ENCODE peak calls at places on chromosomes 11 and 22, in ten cellular contexts. One of them, this sample, is unnamed.

GRCh38 chr22:17831527-17832251 is 57.4 kb upstream of the BID start:
- DNase-seq in breast epithelium: no peak
- DNase-seq in HL-60: no peak
- DNase-seq in ovary: peak; percentile 55
- DNase-seq in GM06990: no peak
- DNase-seq in AG10803: peak; percentile 45
- DNase-seq in epithelial cell of proximal tubule: no peak
- DNase-seq in fibroblast of lung: no peak
- DNase-seq in uterus: peak; percentile 76
- DNase-seq in left ventricle myocardium inferior: no peak
- DNase-seq in this sample: no peak

GRCh38 chr11:36376888-36377758 is 81.0 kb downstream of the PRR5L start:
- DNase-seq in breast epithelium: no peak
- DNase-seq in HL-60: peak; percentile 37
- DNase-seq in ovary: peak; percentile 34
- DNase-seq in GM06990: peak; percentile 73
- DNase-seq in AG10803: peak; percentile 45
- DNase-seq in epithelial cell of proximal tubule: no peak
- DNase-seq in fibroblast of lung: peak; percentile 63
- DNase-seq in uterus: peak; percentile 31
- DNase-seq in left ventricle myocardium inferior: peak; percentile 52
- DNase-seq in this sample: peak; percentile 60

GRCh38 chr11:8248786-8249185 is 14.9 kb downstream of the LMO1 start:
- DNase-seq in breast epithelium: no peak
- DNase-seq in HL-60: no peak
- DNase-seq in ovary: peak; percentile 0
- DNase-seq in GM06990: no peak
- DNase-seq in AG10803: no peak
- DNase-seq in epithelial cell of proximal tubule: no peak
- DNase-seq in fibroblast of lung: no peak
- DNase-seq in uterus: no peak
- DNase-seq in left ventricle myocardium inferior: no peak
- DNase-seq in this sample: no peak

GRCh38 chr22:30170126-30170525 is 76.4 kb downstream of the LIF start:
- DNase-seq in breast epithelium: no peak
- DNase-seq in HL-60: no peak
- DNase-seq in ovary: no peak
- DNase-seq in GM06990: no peak
- DNase-seq in AG10803: no peak
- DNase-seq in epithelial cell of proximal tubule: no peak
- DNase-seq in fibroblast of lung: no peak
- DNase-seq in uterus: no peak
- DNase-seq in left ventricle myocardium inferior: no peak
- DNase-seq in this sample: no peak

GRCh38 chr22:22576244-22576988 is 17.4 kb upstream of the PRAME start:
- DNase-seq in breast epithelium: no peak
- DNase-seq in HL-60: peak; percentile 40
- DNase-seq in ovary: no peak
- DNase-seq in GM06990: no peak
- DNase-seq in AG10803: peak; percentile 29
- DNase-seq in epithelial cell of proximal tubule: no peak
- DNase-seq in fibroblast of lung: peak; percentile 16
- DNase-seq in uterus: no peak
- DNase-seq in left ventricle myocardium inferior: peak; percentile 55
- DNase-seq in this sample: peak; percentile 52

GRCh38 chr11:118274184-118274583 is 10.1 kb upstream of the MPZL2 start:
- DNase-seq in breast epithelium: no peak
- DNase-seq in HL-60: no peak
- DNase-seq in ovary: no peak
- DNase-seq in GM06990: no peak
- DNase-seq in AG10803: no peak
- DNase-seq in epithelial cell of proximal tubule: no peak
- DNase-seq in fibroblast of lung: peak; percentile 6
- DNase-seq in uterus: no peak
- DNase-seq in left ventricle myocardium inferior: no peak
- DNase-seq in this sample: no peak

GRCh38 chr11:73995731-73996130 is 13.1 kb upstream of the UCP2 start:
- DNase-seq in breast epithelium: no peak
- DNase-seq in HL-60: no peak
- DNase-seq in ovary: no peak
- DNase-seq in GM06990: no peak
- DNase-seq in AG10803: no peak
- DNase-seq in epithelial cell of proximal tubule: no peak
- DNase-seq in fibroblast of lung: no peak
- DNase-seq in uterus: no peak
- DNase-seq in left ventricle myocardium inferior: no peak
- DNase-seq in this sample: no peak

GRCh38 chr11:96627379-96627778 is 237.6 kb downstream of the JRKL start:
- DNase-seq in breast epithelium: no peak
- DNase-seq in HL-60: no peak
- DNase-seq in ovary: no peak
- DNase-seq in GM06990: no peak
- DNase-seq in AG10803: no peak
- DNase-seq in epithelial cell of proximal tubule: no peak
- DNase-seq in fibroblast of lung: no peak
- DNase-seq in uterus: no peak
- DNase-seq in left ventricle myocardium inferior: no peak
- DNase-seq in this sample: no peak

GRCh38 chr11:117221775-117222517 is 9.9 kb downstream of the PCSK7 start:
- DNase-seq in breast epithelium: peak; percentile 76
- DNase-seq in HL-60: no peak
- DNase-seq in ovary: peak; percentile 84
- DNase-seq in GM06990: no peak
- DNase-seq in AG10803: peak; percentile 29
- DNase-seq in epithelial cell of proximal tubule: no peak
- DNase-seq in fibroblast of lung: no peak
- DNase-seq in uterus: peak; percentile 79
- DNase-seq in left ventricle myocardium inferior: peak; percentile 69
- DNase-seq in this sample: peak; percentile 72

GRCh38 chr22:42072606-42073330 is 1.3 kb upstream of the PHETA2 start:
- DNase-seq in breast epithelium: no peak
- DNase-seq in HL-60: no peak
- DNase-seq in ovary: no peak
- DNase-seq in GM06990: no peak
- DNase-seq in AG10803: no peak
- DNase-seq in epithelial cell of proximal tubule: no peak
- DNase-seq in fibroblast of lung: no peak
- DNase-seq in uterus: no peak
- DNase-seq in left ventricle myocardium inferior: no peak
- DNase-seq in this sample: no peak

GRCh38 chr11:9753031-9753430 is 89.2 kb downstream of the SWAP70 start:
- DNase-seq in breast epithelium: no peak
- DNase-seq in HL-60: peak; percentile 69
- DNase-seq in ovary: no peak
- DNase-seq in GM06990: no peak
- DNase-seq in AG10803: peak; percentile 74
- DNase-seq in epithelial cell of proximal tubule: peak; percentile 32
- DNase-seq in fibroblast of lung: peak; percentile 89
- DNase-seq in uterus: no peak
- DNase-seq in left ventricle myocardium inferior: no peak
- DNase-seq in this sample: peak; percentile 57

DNA sequence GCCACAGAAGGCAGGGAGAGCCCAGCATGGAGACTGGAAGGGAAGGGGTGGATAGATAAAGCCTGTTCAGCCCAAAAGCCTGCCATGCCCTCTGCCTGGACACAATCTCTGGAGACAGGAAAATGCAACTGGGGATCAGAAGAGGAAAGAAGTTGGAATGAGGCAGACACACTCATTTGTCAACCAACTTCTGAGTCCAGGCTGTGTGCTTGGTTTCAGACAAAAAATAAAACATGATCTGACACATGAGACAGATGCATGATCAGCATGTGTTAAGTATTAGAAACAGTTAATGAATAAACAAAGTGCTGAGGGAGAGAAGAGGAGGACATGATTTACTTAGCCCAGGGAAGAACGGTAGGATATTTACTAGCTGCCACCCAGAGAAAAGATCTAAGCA is 849 bp downstream of the LRRN4CL start:
- DNase-seq in breast epithelium: no peak
- DNase-seq in HL-60: no peak
- DNase-seq in ovary: no peak
- DNase-seq in GM06990: no peak
- DNase-seq in AG10803: peak; percentile 29
- DNase-seq in epithelial cell of proximal tubule: no peak
- DNase-seq in fibroblast of lung: no peak
- DNase-seq in uterus: no peak
- DNase-seq in left ventricle myocardium inferior: no peak
- DNase-seq in this sample: no peak
- H3K4me3 ChIP-seq in breast epithelium: peak overlapping the region; percentile 38
- H3K4me3 ChIP-seq in HL-60: no peak overlapping the region
- H3K4me3 ChIP-seq in ovary: peak overlapping the region; percentile 48
- H3K4me3 ChIP-seq in GM06990: no peak overlapping the region
- H3K4me3 ChIP-seq in AG10803: peak overlapping the region; percentile 70
- H3K4me3 ChIP-seq in epithelial cell of proximal tubule: no peak overlapping the region
- H3K4me3 ChIP-seq in fibroblast of lung: peak overlapping the region; percentile 33
- H3K4me3 ChIP-seq in uterus: peak overlapping the region; percentile 45
- H3K4me3 ChIP-seq in left ventricle myocardium inferior: peak overlapping the region; percentile 61
- H3K4me3 ChIP-seq in this sample: no peak overlapping the region

GRCh38 chr22:27488456-27489224 is 312.9 kb downstream of the MN1 start:
- DNase-seq in breast epithelium: no peak
- DNase-seq in HL-60: no peak
- DNase-seq in ovary: no peak
- DNase-seq in GM06990: no peak
- DNase-seq in AG10803: no peak
- DNase-seq in epithelial cell of proximal tubule: no peak
- DNase-seq in fibroblast of lung: no peak
- DNase-seq in uterus: no peak
- DNase-seq in left ventricle myocardium inferior: no peak
- DNase-seq in this sample: no peak

GRCh38 chr22:27489265-27489675 is 312.3 kb downstream of the MN1 start:
- DNase-seq in breast epithelium: no peak
- DNase-seq in HL-60: no peak
- DNase-seq in ovary: no peak
- DNase-seq in GM06990: no peak
- DNase-seq in AG10803: no peak
- DNase-seq in epithelial cell of proximal tubule: no peak
- DNase-seq in fibroblast of lung: peak; percentile 39
- DNase-seq in uterus: no peak
- DNase-seq in left ventricle myocardium inferior: no peak
- DNase-seq in this sample: peak; percentile 35

GRCh38 chr22:27490080-27490479 is 311.5 kb downstream of the MN1 start:
- DNase-seq in breast epithelium: no peak
- DNase-seq in HL-60: no peak
- DNase-seq in ovary: no peak
- DNase-seq in GM06990: no peak
- DNase-seq in AG10803: no peak
- DNase-seq in epithelial cell of proximal tubule: no peak
- DNase-seq in fibroblast of lung: no peak
- DNase-seq in uterus: no peak
- DNase-seq in left ventricle myocardium inferior: no peak
- DNase-seq in this sample: no peak

GRCh38 chr22:27485842-27486241 is 315.7 kb downstream of the MN1 start:
- DNase-seq in breast epithelium: no peak
- DNase-seq in HL-60: no peak
- DNase-seq in ovary: no peak
- DNase-seq in GM06990: no peak
- DNase-seq in AG10803: no peak
- DNase-seq in epithelial cell of proximal tubule: no peak
- DNase-seq in fibroblast of lung: no peak
- DNase-seq in uterus: no peak
- DNase-seq in left ventricle myocardium inferior: no peak
- DNase-seq in this sample: no peak

GRCh38 chr22:27487600-27488450 is 313.7 kb downstream of the MN1 start:
- DNase-seq in breast epithelium: no peak
- DNase-seq in HL-60: no peak
- DNase-seq in ovary: no peak
- DNase-seq in GM06990: no peak
- DNase-seq in AG10803: no peak
- DNase-seq in epithelial cell of proximal tubule: no peak
- DNase-seq in fibroblast of lung: peak; percentile 79
- DNase-seq in uterus: no peak
- DNase-seq in left ventricle myocardium inferior: no peak
- DNase-seq in this sample: no peak
- TF ChIP-seq CTCF in breast epithelium: no peak
- TF ChIP-seq CTCF in HL-60: no peak
- TF ChIP-seq CTCF in ovary: no peak
- TF ChIP-seq CTCF in GM06990: no peak
- TF ChIP-seq CTCF in AG10803: no peak
- TF ChIP-seq CTCF in epithelial cell of proximal tubule: no peak
- TF ChIP-seq CTCF in fibroblast of lung: no peak
- TF ChIP-seq CTCF in uterus: no peak
- TF ChIP-seq CTCF in left ventricle myocardium inferior: no peak
- TF ChIP-seq CTCF in this sample: no peak

DNA sequence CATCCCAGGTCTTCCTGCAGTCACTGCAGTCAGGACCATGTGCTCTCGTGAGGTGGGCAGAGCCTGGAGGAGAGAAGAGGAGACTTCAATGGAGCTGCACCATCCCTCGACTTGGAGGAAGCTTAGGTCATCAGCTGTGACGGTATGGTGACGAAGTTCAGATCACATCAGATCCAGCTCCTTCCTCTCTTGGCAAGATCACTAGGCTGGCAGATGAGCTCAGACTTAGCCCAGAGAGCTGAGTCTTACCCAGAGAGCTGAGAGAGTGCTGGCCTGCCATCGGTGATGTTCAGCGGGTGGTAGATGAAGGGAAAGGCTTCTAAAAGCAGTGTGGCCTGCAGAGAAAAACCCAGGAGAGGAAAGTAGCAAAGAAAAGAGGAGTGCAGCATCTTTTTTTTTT is 1.8 kb upstream of the SLC15A3 start:
- DNase-seq in breast epithelium: no peak
- DNase-seq in HL-60: no peak
- DNase-seq in ovary: no peak
- DNase-seq in GM06990: no peak
- DNase-seq in AG10803: peak; percentile 33
- DNase-seq in epithelial cell of proximal tubule: no peak
- DNase-seq in fibroblast of lung: peak; percentile 26
- DNase-seq in uterus: no peak
- DNase-seq in left ventricle myocardium inferior: no peak
- DNase-seq in this sample: peak; percentile 46
- H3K4me3 ChIP-seq in breast epithelium: no peak overlapping the region
- H3K4me3 ChIP-seq in HL-60: no peak overlapping the region
- H3K4me3 ChIP-seq in ovary: no peak overlapping the region
- H3K4me3 ChIP-seq in GM06990: no peak overlapping the region
- H3K4me3 ChIP-seq in AG10803: no peak overlapping the region
- H3K4me3 ChIP-seq in epithelial cell of proximal tubule: no peak overlapping the region
- H3K4me3 ChIP-seq in fibroblast of lung: no peak overlapping the region
- H3K4me3 ChIP-seq in uterus: no peak overlapping the region
- H3K4me3 ChIP-seq in left ventricle myocardium inferior: no peak overlapping the region
- H3K4me3 ChIP-seq in this sample: no peak overlapping the region

GRCh38 chr22:49548356-49549202 is 279.1 kb downstream of the BRD1 start:
- DNase-seq in breast epithelium: no peak
- DNase-seq in HL-60: no peak
- DNase-seq in ovary: no peak
- DNase-seq in GM06990: no peak
- DNase-seq in AG10803: no peak
- DNase-seq in epithelial cell of proximal tubule: no peak
- DNase-seq in fibroblast of lung: no peak
- DNase-seq in uterus: no peak
- DNase-seq in left ventricle myocardium inferior: no peak
- DNase-seq in this sample: no peak
- TF ChIP-seq CTCF in breast epithelium: no peak
- TF ChIP-seq CTCF in HL-60: no peak
- TF ChIP-seq CTCF in ovary: no peak
- TF ChIP-seq CTCF in GM06990: no peak
- TF ChIP-seq CTCF in AG10803: no peak
- TF ChIP-seq CTCF in epithelial cell of proximal tubule: no peak
- TF ChIP-seq CTCF in fibroblast of lung: no peak
- TF ChIP-seq CTCF in uterus: no peak
- TF ChIP-seq CTCF in left ventricle myocardium inferior: no peak
- TF ChIP-seq CTCF in this sample: no peak

This sample was measured in fibroblast of pulmonary artery.